ENCODE peak calls at places on chromosomes 7 and 10, in eight cellular contexts. F, X, T, I, N, Y, G and M are unnamed samples.

GRCh38 chr10:104326991-104327610 is 11.2 kb downstream of the ITPRIP start:
- DNase-seq in F (no peak), X (no peak), T (no peak), I (no peak), N (no peak), Y (no peak), G (no peak), M (no peak)

GRCh38 chr7:22302951-22303423 is 54.0 kb downstream of the RAPGEF5 start:
- DNase-seq in F (no peak), X (no peak), T (no peak), I (no peak), N (no peak), Y (no peak), G (no peak), M (no peak)

GRCh38 chr7:18978108-18978495 is 139.3 kb downstream of the TWIST1 start:
- DNase-seq in F (no peak), X (peak), T (no peak), I (no peak), N (no peak), Y (no peak), G (no peak), M (peak)

GRCh38 chr10:105062881-105063280 is 421.8 kb downstream of the SORCS3 start:
- DNase-seq in F (no peak), X (no peak), T (no peak), I (no peak), N (no peak), Y (no peak), G (no peak), M (no peak)

GRCh38 chr7:158818325-158819213 is 10.7 kb downstream of the ESYT2 start:
- DNase-seq in F (peak), X (peak), T (peak), I (peak), N (peak), Y (peak), G (peak), M (peak)

GRCh38 chr10:84391326-84391725 is 62.9 kb downstream of the CCSER2 start:
- DNase-seq in F (no peak), X (no peak), T (no peak), I (no peak), N (no peak), Y (no peak), G (no peak), M (peak)

GRCh38 chr7:16007911-16008310 is 321.4 kb upstream of the MEOX2 start:
- DNase-seq in F (no peak), X (no peak), T (no peak), I (no peak), N (no peak), Y (no peak), G (no peak), M (no peak)

GRCh38 chr10:24814568-24815313 is 91.1 kb upstream of the ARHGAP21 start:
- DNase-seq in F (no peak), X (peak), T (peak), I (peak), N (peak), Y (no peak), G (no peak), M (peak)

GRCh38 chr10:10869592-10869991 is 148.1 kb upstream of the CELF2 start:
- DNase-seq in F (peak), X (no peak), T (no peak), I (no peak), N (peak), Y (no peak), G (no peak), M (peak)

GRCh38 chr7:110905773-110906566 is 185.0 kb upstream of the LRRN3 start:
- DNase-seq in F (no peak), X (no peak), T (no peak), I (no peak), N (no peak), Y (no peak), G (no peak), M (no peak)

GRCh38 chr10:89367529-89367928 is 10.3 kb upstream of the IFIT1B start:
- DNase-seq in F (peak), X (no peak), T (no peak), I (no peak), N (no peak), Y (no peak), G (no peak), M (no peak)

GRCh38 chr10:110682348-110682747 is 38.2 kb downstream of the RBM20 start:
- DNase-seq in F (no peak), X (no peak), T (no peak), I (no peak), N (no peak), Y (no peak), G (no peak), M (no peak)

GRCh38 chr10:79047875-79048638 is 20.7 kb upstream of the ZMIZ1 start:
- DNase-seq in F (no peak), X (no peak), T (no peak), I (no peak), N (peak), Y (no peak), G (peak), M (no peak)

GRCh38 chr7:132656846-132657776 is 80.8 kb upstream of the PLXNA4 start:
- DNase-seq in F (no peak), X (peak), T (peak), I (no peak), N (peak), Y (peak), G (peak), M (peak)

GRCh38 chr7:27106181-27106905 is 3.9 kb upstream of the HOXA2 start:
- DNase-seq in F (no peak), X (no peak), T (no peak), I (no peak), N (no peak), Y (peak), G (peak), M (peak)

GRCh38 chr7:74355091-74355490 is 65.9 kb downstream of the CLIP2 start:
- DNase-seq in F (no peak), X (peak), T (peak), I (peak), N (peak), Y (no peak), G (no peak), M (peak)

GRCh38 chr7:21617916-21618390 is 75.1 kb downstream of the DNAH11 start:
- DNase-seq in F (no peak), X (no peak), T (peak), I (peak), N (no peak), Y (no peak), G (no peak), M (peak)

GRCh38 chr7:74027683-74028320 is at the start of gene ELN:
- DNase-seq in F (no peak), X (no peak), T (no peak), I (no peak), N (no peak), Y (no peak), G (peak), M (peak)

GRCh38 chr7:128939861-128940410 is 2.2 kb downstream of the IRF5 start:
- DNase-seq in F (no peak), X (no peak), T (no peak), I (no peak), N (peak), Y (no peak), G (peak), M (no peak)

GRCh38 chr7:29955799-29956476 is 33.7 kb downstream of the SCRN1 start:
- DNase-seq in F (no peak), X (no peak), T (no peak), I (no peak), N (no peak), Y (no peak), G (no peak), M (no peak)

GRCh38 chr10:133466683-133467275 is 13.0 kb downstream of the SCART1 start:
- DNase-seq in F (no peak), X (no peak), T (no peak), I (no peak), N (no peak), Y (no peak), G (no peak), M (no peak)

GRCh38 chr10:48633381-48634197 is 28.7 kb upstream of the ARHGAP22 start:
- DNase-seq in F (no peak), X (no peak), T (no peak), I (no peak), N (no peak), Y (no peak), G (no peak), M (no peak)

GRCh38 chr10:114795039-114795438 is 26.5 kb upstream of the FHIP2A start:
- DNase-seq in F (no peak), X (no peak), T (no peak), I (no peak), N (no peak), Y (no peak), G (peak), M (no peak)

GRCh38 chr10:114550756-114551290 is 107.3 kb downstream of the ABLIM1 start:
- DNase-seq in F (no peak), X (peak), T (peak), I (peak), N (peak), Y (no peak), G (no peak), M (peak)

GRCh38 chr7:128032605-128033235 is 1.5 kb upstream of the LRRC4 start:
- DNase-seq in F (no peak), X (no peak), T (no peak), I (no peak), N (no peak), Y (peak), G (no peak), M (peak)

GRCh38 chr7:129958643-129959479 is 6.1 kb upstream of the UBE2H start:
- DNase-seq in F (no peak), X (peak), T (peak), I (peak), N (peak), Y (no peak), G (peak), M (peak)

GRCh38 chr10:12973149-12973718 is 28.3 kb downstream of the CCDC3 start:
- DNase-seq in F (no peak), X (no peak), T (no peak), I (no peak), N (no peak), Y (no peak), G (no peak), M (no peak)

GRCh38 chr10:27747096-27747451 is 1.5 kb upstream of the MKX start:
- DNase-seq in F (no peak), X (no peak), T (no peak), I (no peak), N (no peak), Y (no peak), G (no peak), M (peak)

GRCh38 chr7:127377425-127377824 is 15.1 kb downstream of the ZNF800 start:
- DNase-seq in F (no peak), X (no peak), T (no peak), I (no peak), N (no peak), Y (no peak), G (no peak), M (no peak)

GRCh38 chr10:36504752-36505151 is 620.6 kb upstream of the ANKRD30A start:
- DNase-seq in F (no peak), X (no peak), T (no peak), I (no peak), N (no peak), Y (no peak), G (no peak), M (no peak)

GRCh38 chr7:127980901-127981300 is 50.3 kb downstream of the LRRC4 start:
- DNase-seq in F (no peak), X (no peak), T (no peak), I (no peak), N (no peak), Y (no peak), G (no peak), M (no peak)

GRCh38 chr10:16417341-16417740 is 19.5 kb upstream of the PTER start:
- DNase-seq in F (no peak), X (no peak), T (no peak), I (no peak), N (peak), Y (no peak), G (no peak), M (no peak)

GRCh38 chr10:104035817-104036384 is 49.8 kb downstream of the COL17A1 start:
- DNase-seq in F (no peak), X (no peak), T (no peak), I (no peak), N (no peak), Y (no peak), G (no peak), M (no peak)

GRCh38 chr10:114239117-114239993 is at the start of gene VWA2:
- DNase-seq in F (no peak), X (no peak), T (peak), I (no peak), N (no peak), Y (peak), G (no peak), M (no peak)

GRCh38 chr7:99679032-99679399 is 780 bp downstream of the CYP3A5 start:
- DNase-seq in F (no peak), X (peak), T (peak), I (peak), N (peak), Y (no peak), G (no peak), M (peak)

GRCh38 chr10:97333351-97333600 is 1.3 kb downstream of the FRAT2 start:
- DNase-seq in F (no peak), X (no peak), T (no peak), I (no peak), N (peak), Y (no peak), G (peak), M (peak)

DNA sequence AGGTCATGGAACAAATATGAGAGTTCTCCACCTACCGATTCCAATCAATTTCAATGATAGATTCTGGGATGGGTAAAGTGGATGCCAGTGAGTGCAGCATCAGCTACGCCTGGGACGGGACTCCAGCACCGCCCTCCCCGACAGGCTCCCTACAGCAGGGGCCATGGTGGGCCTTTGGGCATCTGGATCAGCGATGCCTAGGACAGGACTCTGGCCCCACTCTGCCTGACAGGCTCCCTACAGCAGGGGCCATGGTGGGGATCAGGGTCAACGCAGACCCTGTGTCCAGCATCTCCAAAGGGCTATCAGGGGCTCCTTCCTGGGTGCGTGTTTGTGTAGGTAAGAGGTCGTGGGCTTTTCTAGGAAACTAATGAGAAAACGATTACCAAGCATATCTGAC is 111.2 kb upstream of the TCERG1L start:
- DNase-seq in F (no peak), X (no peak), T (no peak), I (no peak), N (no peak), Y (no peak), G (no peak), M (no peak)
- TF ChIP-seq RAD21 in F (no peak), X (no peak), T (no peak), I (no peak), N (no peak), Y (no peak), G (no peak), M (no peak)

GRCh38 chr7:156895024-156895780 is 2.2 kb upstream of the LMBR1 start:
- DNase-seq in F (no peak), X (no peak), T (no peak), I (no peak), N (no peak), Y (no peak), G (no peak), M (no peak)
- TF ChIP-seq RAD21 in F (peak), X (no peak), T (no peak), I (no peak), N (no peak), Y (no peak), G (no peak), M (no peak)

GRCh38 chr10:6423004-6423403 is 157.1 kb downstream of the PRKCQ start:
- DNase-seq in F (no peak), X (no peak), T (no peak), I (no peak), N (no peak), Y (no peak), G (no peak), M (peak)
- TF ChIP-seq RAD21 in F (no peak), X (no peak), T (no peak), I (no peak), N (no peak), Y (no peak), G (no peak), M (no peak)

GRCh38 chr10:98917828-98918227 is 317.8 kb downstream of the HPSE2 start:
- DNase-seq in F (no peak), X (no peak), T (no peak), I (no peak), N (no peak), Y (no peak), G (no peak), M (peak)

GRCh38 chr10:98921381-98921780 is 314.3 kb downstream of the HPSE2 start:
- DNase-seq in F (no peak), X (no peak), T (no peak), I (no peak), N (no peak), Y (no peak), G (no peak), M (no peak)

GRCh38 chr10:98920807-98921206 is 314.8 kb downstream of the HPSE2 start:
- DNase-seq in F (no peak), X (no peak), T (no peak), I (no peak), N (peak), Y (no peak), G (no peak), M (peak)

GRCh38 chr10:98920362-98920761 is 315.3 kb downstream of the HPSE2 start:
- DNase-seq in F (no peak), X (no peak), T (no peak), I (no peak), N (no peak), Y (no peak), G (no peak), M (peak)

DNA sequence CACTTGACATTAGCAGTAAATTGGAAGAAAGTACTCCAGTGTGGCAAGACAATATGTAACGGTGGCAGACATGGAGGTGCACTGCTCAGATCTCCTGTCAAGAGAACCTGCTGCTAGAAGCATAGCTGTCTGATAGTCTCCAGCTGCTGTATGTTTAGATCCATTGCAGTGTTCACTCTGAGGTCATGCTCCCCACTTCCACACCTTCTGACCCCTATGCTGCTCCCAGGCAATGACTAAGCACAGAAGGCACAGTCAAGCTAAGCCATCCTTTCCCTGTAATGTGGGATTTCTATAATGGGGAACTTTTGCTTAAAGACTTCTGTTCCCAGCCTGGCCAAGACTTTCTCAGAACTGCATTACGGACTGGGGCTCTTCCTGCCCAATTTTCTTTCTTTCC is 315.8 kb downstream of the HPSE2 start:
- DNase-seq in F (no peak), X (no peak), T (no peak), I (no peak), N (peak), Y (no peak), G (no peak), M (peak)
- TF ChIP-seq RAD21 in F (no peak), X (no peak), T (no peak), I (no peak), N (no peak), Y (no peak), G (no peak), M (no peak)

GRCh38 chr7:36278767-36279171 is 110.9 kb upstream of the ANLN start:
- DNase-seq in F (no peak), X (no peak), T (no peak), I (no peak), N (no peak), Y (no peak), G (peak), M (peak)
- TF ChIP-seq RAD21 in F (no peak), X (no peak), T (no peak), I (no peak), N (no peak), Y (no peak), G (no peak), M (no peak)

GRCh38 chr10:73649876-73650536 is 5.8 kb downstream of the SYNPO2L start:
- DNase-seq in F (no peak), X (no peak), T (no peak), I (no peak), N (no peak), Y (no peak), G (no peak), M (peak)

GRCh38 chr10:73648975-73649829 is 6.6 kb downstream of the SYNPO2L start:
- DNase-seq in F (no peak), X (no peak), T (no peak), I (peak), N (peak), Y (no peak), G (no peak), M (peak)

GRCh38 chr10:73648252-73648651 is 7.0 kb upstream of the MYOZ1 start:
- DNase-seq in F (no peak), X (no peak), T (no peak), I (no peak), N (no peak), Y (no peak), G (peak), M (no peak)

GRCh38 chr10:73653195-73653594 is 2.6 kb downstream of the SYNPO2L start:
- DNase-seq in F (no peak), X (no peak), T (no peak), I (no peak), N (no peak), Y (no peak), G (no peak), M (no peak)

DNA sequence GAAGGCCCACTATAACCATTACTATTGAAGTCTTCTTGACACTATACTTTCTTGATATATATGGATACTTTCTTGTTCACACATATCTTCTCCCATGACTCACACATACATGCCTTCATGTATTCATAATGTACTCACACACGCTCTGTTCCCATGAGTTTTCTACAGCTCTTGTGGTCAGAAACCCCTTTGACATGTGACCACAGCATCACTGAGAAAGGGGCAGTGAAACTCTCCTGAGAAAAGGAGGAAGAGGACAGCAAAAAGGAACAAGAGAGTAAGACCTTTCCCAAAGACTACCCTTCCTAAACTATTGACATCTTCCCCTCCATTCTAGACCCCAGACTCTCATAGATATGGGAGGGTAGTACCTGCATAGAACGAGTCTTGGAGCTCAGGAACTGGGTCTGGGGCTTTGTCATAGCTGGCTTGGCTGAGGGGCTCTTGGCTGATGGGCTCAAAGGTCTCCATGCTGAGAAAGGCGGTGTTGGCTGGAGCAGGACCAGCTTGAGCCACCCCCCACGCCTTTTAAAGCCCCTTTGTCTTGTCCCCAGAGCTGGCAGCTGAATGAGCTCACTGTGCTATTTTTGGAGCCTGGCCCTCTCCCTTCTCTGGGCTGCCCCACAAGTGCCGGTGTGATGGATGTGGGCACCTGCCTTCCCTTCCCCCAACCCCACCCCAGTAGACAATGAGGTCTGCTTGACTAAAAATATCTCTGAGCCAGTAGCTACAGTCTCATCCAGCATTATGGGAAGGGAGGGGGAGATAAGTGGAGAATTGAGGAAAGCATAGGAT is 5.1 kb downstream of the SYNPO2L start:
- DNase-seq in F (peak), X (no peak), T (no peak), I (no peak), N (no peak), Y (no peak), G (no peak), M (peak)
- TF ChIP-seq RAD21 in F (no peak), X (no peak), T (no peak), I (no peak), N (no peak), Y (no peak), G (no peak), M (peak)

GRCh38 chr7:1693419-1693990 is 23.4 kb downstream of the ELFN1 start:
- DNase-seq in F (no peak), X (no peak), T (no peak), I (no peak), N (no peak), Y (peak), G (peak), M (no peak)
- TF ChIP-seq RAD21 in F (no peak), X (no peak), T (no peak), I (no peak), N (no peak), Y (no peak), G (no peak), M (no peak)